ENCODE peak calls at places on chromosomes 7 and 10, in four cellular contexts. M, F, Q and J are unnamed samples.

GRCh38 chr10:89426230-89426868 is 12.0 kb downstream of the IFIT5 start:
- DNase-seq in F (no peak), Q (peak; percentile 50), M (no peak), J (no peak)

GRCh38 chr10:60394444-60394843 is 4.8 kb upstream of the ANK3 start:
- DNase-seq in M (no peak), Q (no peak), F (peak; percentile 58), J (no peak)

GRCh38 chr10:100370561-100370975 is 23.5 kb downstream of the SCD start:
- DNase-seq in M (no peak), Q (no peak), F (no peak), J (no peak)

GRCh38 chr7:36755484-36755883 is 31.2 kb upstream of the AOAH start:
- DNase-seq in F (no peak), Q (no peak), M (no peak), J (no peak)

GRCh38 chr10:119981826-119982225 is 89.3 kb downstream of the SEC23IP start:
- DNase-seq in F (no peak), Q (no peak), M (no peak), J (no peak)

GRCh38 chr10:124649209-124649608 is 95.0 kb downstream of the FAM53B start:
- DNase-seq in Q (no peak), M (peak; percentile 72), F (peak; percentile 71), J (no peak)

GRCh38 chr7:41576176-41576575 is 126.7 kb downstream of the INHBA start:
- DNase-seq in F (no peak), M (no peak), Q (no peak), J (no peak)

GRCh38 chr10:14601872-14602725 is 172.6 kb downstream of the FAM107B start:
- DNase-seq in F (no peak), Q (no peak), M (peak; percentile 87), J (peak; percentile 31)

GRCh38 chr7:71682181-71682580 is 550.2 kb downstream of the GALNT17 start:
- DNase-seq in Q (no peak), M (no peak), F (no peak), J (no peak)

GRCh38 chr10:103585011-103585405 is 91.5 kb downstream of the NEURL1 start:
- DNase-seq in Q (no peak), M (no peak), F (no peak), J (no peak)

GRCh38 chr7:55527314-55527713 is 45.0 kb downstream of the VOPP1 start:
- DNase-seq in F (no peak), M (no peak), Q (no peak), J (no peak)

GRCh38 chr7:16268821-16269768 is 152.2 kb downstream of the CRPPA start:
- DNase-seq in Q (peak; percentile 11), M (no peak), F (no peak), J (peak; percentile 0)

GRCh38 chr7:151905766-151906165 is 28.9 kb upstream of the PRKAG2 start:
- DNase-seq in F (no peak), Q (no peak), M (no peak), J (no peak)

GRCh38 chr7:4129481-4130122 is 552.5 kb upstream of the FOXK1 start:
- DNase-seq in M (peak; percentile 66), Q (no peak), F (peak; percentile 47), J (no peak)

GRCh38 chr10:100006241-100006886 is 3.4 kb downstream of the DNMBP start:
- DNase-seq in Q (peak; percentile 78), F (no peak), M (no peak), J (peak; percentile 93)

GRCh38 chr7:124085168-124085567 is 52.3 kb upstream of the TMEM229A start:
- DNase-seq in M (no peak), F (peak; percentile 95), Q (no peak), J (no peak)

GRCh38 chr10:86083206-86083605 is 283.4 kb downstream of the GRID1 start:
- DNase-seq in F (peak; percentile 24), Q (no peak), M (peak; percentile 14), J (no peak)

GRCh38 chr10:23442936-23443335 is 4.1 kb downstream of the OTUD1 start:
- DNase-seq in Q (no peak), F (no peak), M (no peak), J (no peak)

GRCh38 chr7:131538791-131539179 is 17.6 kb downstream of the PODXL start:
- DNase-seq in M (peak; percentile 61), F (no peak), Q (no peak), J (no peak)

GRCh38 chr7:3179456-3179855 is 121.6 kb upstream of the SDK1 start:
- DNase-seq in F (no peak), Q (no peak), M (no peak), J (no peak)

GRCh38 chr7:1288390-1288995 is 55.8 kb downstream of the UNCX start:
- DNase-seq in F (no peak), Q (no peak), M (peak; percentile 50), J (no peak)

GRCh38 chr10:50988792-50989191 is 85.5 kb upstream of the PRKG1 start:
- DNase-seq in F (no peak), M (no peak), Q (no peak), J (no peak)

GRCh38 chr10:122733450-122733849 is 33.8 kb upstream of the C10orf120 start:
- DNase-seq in M (no peak), Q (no peak), F (no peak), J (no peak)

GRCh38 chr7:2567663-2568238 is 9.0 kb downstream of the IQCE start:
- DNase-seq in F (peak; percentile 58), Q (no peak), M (no peak), J (no peak)

GRCh38 chr10:8331896-8332729 is 277.6 kb downstream of the GATA3 start:
- DNase-seq in Q (no peak), F (peak; percentile 30), M (peak; percentile 92), J (peak; percentile 1)

GRCh38 chr7:99618726-99619125 is 2.0 kb downstream of the ZSCAN25 start:
- DNase-seq in M (no peak), Q (no peak), F (no peak), J (peak; percentile 61)

GRCh38 chr7:132049462-132050304 is 493.3 kb upstream of the PODXL start:
- DNase-seq in F (no peak), M (no peak), Q (no peak), J (no peak)

GRCh38 chr10:132540456-132540855 is 2.9 kb downstream of the INPP5A start:
- DNase-seq in Q (no peak), M (peak; percentile 75), F (no peak), J (no peak)

GRCh38 chr10:102752934-102753664 is 9.4 kb downstream of the WBP1L start:
- DNase-seq in F (no peak), M (peak; percentile 61), Q (peak; percentile 59), J (no peak)

GRCh38 chr10:93542358-93542791 is 24.1 kb upstream of the FFAR4 start:
- DNase-seq in M (no peak), Q (no peak), F (no peak), J (no peak)

GRCh38 chr7:101588131-101588935 is 40.8 kb downstream of the MYL10 start:
- DNase-seq in F (no peak), Q (no peak), M (no peak), J (peak; percentile 56)

GRCh38 chr7:124722292-124722691 is 43.3 kb downstream of the GPR37 start:
- DNase-seq in F (no peak), M (no peak), Q (no peak), J (no peak)

GRCh38 chr7:72077776-72078175 is 334.4 kb downstream of the CALN1 start:
- DNase-seq in M (no peak), Q (no peak), F (no peak), J (no peak)

GRCh38 chr10:123863189-123863580 is 28.4 kb downstream of the CPXM2 start:
- DNase-seq in M (no peak), F (no peak), Q (no peak), J (no peak)

GRCh38 chr10:8088504-8088903 is 34.0 kb downstream of the GATA3 start:
- DNase-seq in M (no peak), F (no peak), Q (no peak), J (no peak)

GRCh38 chr10:78749200-78749599 is 319.6 kb upstream of the ZMIZ1 start:
- DNase-seq in Q (no peak), F (no peak), M (no peak), J (no peak)
- H3K27me3 ChIP-seq in Q (peaks cover 19% of the 10 kb centered on the region), F (no peaks in the 10 kb centered on the region), M (no peaks in the 10 kb centered on the region), J (peaks cover 6% of the 10 kb centered on the region)

GRCh38 chr7:14698239-14698638 is 204.3 kb downstream of the DGKB start:
- DNase-seq in M (no peak), F (no peak), Q (no peak), J (no peak)
- TF ChIP-seq CTCF in M (no peak), F (peak; percentile 14), Q (no peak), J (no peak)

GRCh38 chr7:143422033-143422432 is 13.4 kb upstream of the EPHA1 start:
- DNase-seq in Q (no peak), F (no peak), M (no peak), J (no peak)

GRCh38 chr7:143429770-143430698 is 13.2 kb upstream of the TAS2R60 start:
- DNase-seq in Q (no peak), M (no peak), F (no peak), J (peak; percentile 9)

GRCh38 chr7:143431109-143431508 is 12.1 kb upstream of the TAS2R60 start:
- DNase-seq in M (no peak), F (no peak), Q (no peak), J (no peak)

DNA sequence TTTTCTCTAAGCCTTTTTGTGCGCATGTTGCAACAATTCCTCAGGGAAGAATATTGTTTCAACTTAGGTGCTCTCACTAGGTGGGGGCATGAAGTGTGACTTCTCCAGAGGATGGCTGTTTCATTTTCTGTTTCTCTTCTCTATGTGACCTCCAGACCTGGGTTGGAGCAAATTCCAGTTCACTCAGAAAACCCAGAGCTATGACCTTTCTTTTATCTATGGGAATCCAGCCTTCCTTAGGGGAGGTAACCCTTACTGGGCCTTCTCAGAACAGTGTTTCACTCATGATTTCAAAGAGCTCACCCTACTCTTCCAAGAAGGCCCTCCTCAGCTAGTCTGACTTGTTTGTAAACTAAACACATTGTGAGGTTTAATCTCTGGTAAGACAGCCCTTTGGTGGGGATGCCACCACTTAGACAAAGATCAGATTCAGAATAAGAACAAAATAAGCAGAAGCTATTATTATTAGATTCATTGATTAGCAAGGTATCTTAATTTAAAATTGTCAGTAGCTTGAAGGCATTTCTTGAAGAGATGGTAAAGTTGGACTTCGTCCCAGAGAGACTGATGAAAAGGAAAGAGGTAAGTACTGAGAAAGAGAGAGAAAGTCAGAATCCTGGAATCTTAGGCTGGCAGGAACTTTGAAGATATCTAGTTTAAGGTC is 16.6 kb upstream of the TAS2R60 start:
- DNase-seq in F (no peak), M (no peak), Q (no peak), J (no peak)
- H3K4me3 ChIP-seq in F (no peak overlapping the region), M (no peak overlapping the region), Q (no peak overlapping the region), J (no peak overlapping the region)

GRCh38 chr7:27254625-27255024 is 12.0 kb downstream of the EVX1 start:
- DNase-seq in Q (no peak), F (no peak), M (no peak), J (no peak)
- H3K27me3 ChIP-seq in Q (peaks cover 60% of the 10 kb centered on the region), F (peaks cover 53% of the 10 kb centered on the region), M (peaks cover 42% of the 10 kb centered on the region), J (peaks cover 21% of the 10 kb centered on the region)

DNA sequence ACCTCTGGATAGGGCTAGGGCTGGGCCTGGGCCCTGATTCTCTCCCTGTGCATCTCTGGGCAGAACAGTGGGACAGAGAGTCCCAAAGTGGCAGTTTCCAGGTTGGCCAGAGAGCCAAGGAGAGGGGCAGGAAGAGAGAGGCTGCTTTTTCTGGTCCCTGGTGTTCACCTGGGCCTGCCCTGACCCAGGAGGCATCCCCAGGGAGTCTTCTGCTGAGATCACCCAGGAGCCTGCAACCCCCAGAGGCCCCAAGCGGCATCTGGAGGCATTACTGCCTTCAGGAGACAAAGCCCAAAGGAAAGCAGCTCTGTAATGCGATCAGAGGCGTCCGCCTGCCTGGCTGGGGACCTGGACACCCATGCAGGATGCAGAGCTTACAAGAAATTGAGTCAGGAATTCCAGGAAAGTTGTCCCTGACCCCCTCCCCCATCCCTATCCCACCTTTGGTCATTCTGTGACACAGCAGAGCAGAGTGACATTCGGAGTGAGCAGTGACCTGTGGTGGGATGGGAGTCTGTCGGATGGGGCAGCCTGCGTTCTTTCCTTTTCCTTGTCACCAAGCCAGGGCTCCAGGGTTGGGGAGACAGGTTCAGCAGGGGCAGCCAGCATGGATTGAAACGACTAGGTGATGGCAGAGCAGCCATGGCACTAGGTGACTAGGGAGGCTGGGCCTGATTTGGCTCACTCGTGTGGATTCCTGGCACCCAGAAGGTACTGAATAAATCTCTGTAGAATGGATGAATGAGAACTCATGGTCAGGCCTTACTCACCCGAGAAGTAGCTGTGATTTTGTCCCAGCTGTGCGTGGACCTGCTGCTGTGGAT is 10.4 kb downstream of the UNC5B start:
- DNase-seq in F (no peak), Q (no peak), M (peak; percentile 48), J (no peak)
- TF ChIP-seq CTCF in F (no peak), Q (no peak), M (no peak), J (no peak)